ENCODE peak calls at places on chromosomes 6 and 20, in four cellular contexts. One of them, this sample, is unnamed.

GRCh38 chr20:13659288-13659687 is 20.6 kb upstream of the TASP1 start:
- DNase-seq in fibroblast of lung: no peak
- DNase-seq in tibial nerve: no peak
- DNase-seq in esophagus squamous epithelium: no peak
- DNase-seq in this sample: no peak

GRCh38 chr20:56328861-56329260 is 29.9 kb upstream of the FAM210B start:
- DNase-seq in tibial nerve: no peak
- DNase-seq in fibroblast of lung: no peak
- DNase-seq in esophagus squamous epithelium: no peak
- DNase-seq in this sample: no peak

GRCh38 chr20:61901421-61902212 is 164.1 kb downstream of the TAF4 start:
- DNase-seq in fibroblast of lung: peak
- DNase-seq in esophagus squamous epithelium: no peak
- DNase-seq in tibial nerve: no peak
- DNase-seq in this sample: peak

GRCh38 chr20:48802216-48802615 is 25.6 kb downstream of the PREX1 start:
- DNase-seq in fibroblast of lung: no peak
- DNase-seq in tibial nerve: no peak
- DNase-seq in esophagus squamous epithelium: no peak
- DNase-seq in this sample: no peak

GRCh38 chr20:62337558-62338293 is 29.4 kb downstream of the LAMA5 start:
- DNase-seq in esophagus squamous epithelium: no peak
- DNase-seq in fibroblast of lung: no peak
- DNase-seq in tibial nerve: no peak
- DNase-seq in this sample: no peak

GRCh38 chr6:113857565-113858066 is 471 bp downstream of the MARCKS start:
- DNase-seq in fibroblast of lung: no peak
- DNase-seq in esophagus squamous epithelium: no peak
- DNase-seq in tibial nerve: no peak
- DNase-seq in this sample: no peak

GRCh38 chr6:104617541-104618072 is 242.1 kb downstream of the HACE1 start:
- DNase-seq in fibroblast of lung: no peak
- DNase-seq in tibial nerve: no peak
- DNase-seq in esophagus squamous epithelium: no peak
- DNase-seq in this sample: no peak

GRCh38 chr6:36599791-36600209 is 5.6 kb downstream of the SRSF3 start:
- DNase-seq in esophagus squamous epithelium: no peak
- DNase-seq in fibroblast of lung: peak
- DNase-seq in tibial nerve: no peak
- DNase-seq in this sample: no peak

GRCh38 chr6:129280719-129281118 is 397.8 kb downstream of the LAMA2 start:
- DNase-seq in fibroblast of lung: no peak
- DNase-seq in tibial nerve: no peak
- DNase-seq in esophagus squamous epithelium: no peak
- DNase-seq in this sample: no peak

GRCh38 chr20:37386505-37387201 is 40.7 kb downstream of the SRC start:
- DNase-seq in esophagus squamous epithelium: no peak
- DNase-seq in fibroblast of lung: no peak
- DNase-seq in tibial nerve: no peak
- DNase-seq in this sample: no peak

GRCh38 chr6:116365743-116366142 is 5.0 kb upstream of the DSE start:
- DNase-seq in esophagus squamous epithelium: no peak
- DNase-seq in fibroblast of lung: no peak
- DNase-seq in tibial nerve: no peak
- DNase-seq in this sample: no peak

GRCh38 chr6:149400050-149400449 is at the start of gene SUMO4:
- DNase-seq in esophagus squamous epithelium: no peak
- DNase-seq in tibial nerve: no peak
- DNase-seq in fibroblast of lung: no peak
- DNase-seq in this sample: no peak

GRCh38 chr6:155260686-155261085 is 3.1 kb upstream of the CLDN20 start:
- DNase-seq in esophagus squamous epithelium: no peak
- DNase-seq in tibial nerve: no peak
- DNase-seq in fibroblast of lung: no peak
- DNase-seq in this sample: no peak

GRCh38 chr6:51541847-51542246 is 545.6 kb downstream of the PKHD1 start:
- DNase-seq in tibial nerve: no peak
- DNase-seq in fibroblast of lung: no peak
- DNase-seq in esophagus squamous epithelium: no peak
- DNase-seq in this sample: no peak

GRCh38 chr6:142187209-142187608 is 40.1 kb downstream of the VTA1 start:
- DNase-seq in esophagus squamous epithelium: no peak
- DNase-seq in fibroblast of lung: peak
- DNase-seq in tibial nerve: no peak
- DNase-seq in this sample: no peak

GRCh38 chr6:16712250-16712930 is 48.9 kb downstream of the ATXN1 start:
- DNase-seq in fibroblast of lung: no peak
- DNase-seq in esophagus squamous epithelium: no peak
- DNase-seq in tibial nerve: no peak
- DNase-seq in this sample: no peak

GRCh38 chr6:77217896-77218295 is 245.4 kb downstream of the HTR1B start:
- DNase-seq in fibroblast of lung: peak
- DNase-seq in tibial nerve: no peak
- DNase-seq in esophagus squamous epithelium: no peak
- DNase-seq in this sample: no peak

GRCh38 chr20:1894951-1895673 is at the start of gene SIRPA:
- DNase-seq in fibroblast of lung: peak
- DNase-seq in tibial nerve: no peak
- DNase-seq in esophagus squamous epithelium: no peak
- DNase-seq in this sample: no peak

GRCh38 chr6:149211046-149211571 is 106.4 kb upstream of the TAB2 start:
- DNase-seq in fibroblast of lung: peak
- DNase-seq in tibial nerve: no peak
- DNase-seq in esophagus squamous epithelium: no peak
- DNase-seq in this sample: no peak

GRCh38 chr6:139349464-139350020 is 24.9 kb downstream of the CITED2 start:
- DNase-seq in tibial nerve: no peak
- DNase-seq in fibroblast of lung: no peak
- DNase-seq in esophagus squamous epithelium: no peak
- DNase-seq in this sample: no peak

GRCh38 chr6:2743280-2744205 is 7.2 kb downstream of the MYLK4 start:
- DNase-seq in fibroblast of lung: peak
- DNase-seq in esophagus squamous epithelium: no peak
- DNase-seq in tibial nerve: no peak
- DNase-seq in this sample: no peak

GRCh38 chr6:2744206-2744771 is 6.4 kb downstream of the MYLK4 start:
- DNase-seq in fibroblast of lung: peak
- DNase-seq in tibial nerve: no peak
- DNase-seq in esophagus squamous epithelium: no peak
- DNase-seq in this sample: no peak

GRCh38 chr6:2746557-2747061 is 4.1 kb downstream of the MYLK4 start:
- DNase-seq in fibroblast of lung: no peak
- DNase-seq in esophagus squamous epithelium: no peak
- DNase-seq in tibial nerve: no peak
- DNase-seq in this sample: no peak

GRCh38 chr6:2745246-2745645 is 5.5 kb downstream of the MYLK4 start:
- DNase-seq in esophagus squamous epithelium: no peak
- DNase-seq in fibroblast of lung: no peak
- DNase-seq in tibial nerve: no peak
- DNase-seq in this sample: no peak

DNA sequence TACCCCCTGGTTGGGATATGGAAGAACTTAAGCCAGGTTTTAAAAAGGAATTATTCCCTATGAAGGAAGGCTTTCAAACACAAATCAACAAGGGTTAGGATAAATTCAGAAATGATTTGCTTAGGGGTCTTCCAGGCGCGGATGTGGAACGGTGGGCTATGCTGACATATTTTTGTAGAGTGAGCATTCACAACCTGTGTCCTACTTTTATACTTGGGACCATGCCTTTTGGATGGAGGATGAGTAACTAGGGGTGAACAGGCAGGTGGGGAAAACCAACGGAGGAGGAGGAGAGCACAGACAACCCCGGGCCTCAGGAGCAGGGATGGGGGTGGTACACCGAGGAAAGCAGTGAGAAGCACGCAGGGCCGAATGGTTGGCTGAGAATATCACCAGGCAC is 5.9 kb downstream of the MYLK4 start:
- DNase-seq in tibial nerve: no peak
- DNase-seq in fibroblast of lung: no peak
- DNase-seq in esophagus squamous epithelium: no peak
- DNase-seq in this sample: no peak
- H3K4me3 ChIP-seq in tibial nerve: no peak
- H3K4me3 ChIP-seq in fibroblast of lung: no peak
- H3K4me3 ChIP-seq in esophagus squamous epithelium: no peak
- H3K4me3 ChIP-seq in this sample: no peak

GRCh38 chr6:147371325-147371724 is 137.2 kb upstream of the SAMD5 start:
- DNase-seq in esophagus squamous epithelium: no peak
- DNase-seq in tibial nerve: no peak
- DNase-seq in fibroblast of lung: no peak
- DNase-seq in this sample: no peak

GRCh38 chr6:147361582-147361981 is 146.9 kb upstream of the SAMD5 start:
- DNase-seq in tibial nerve: no peak
- DNase-seq in esophagus squamous epithelium: no peak
- DNase-seq in fibroblast of lung: no peak
- DNase-seq in this sample: no peak

GRCh38 chr6:147366290-147366689 is 142.2 kb upstream of the SAMD5 start:
- DNase-seq in fibroblast of lung: no peak
- DNase-seq in tibial nerve: no peak
- DNase-seq in esophagus squamous epithelium: no peak
- DNase-seq in this sample: no peak
- TF ChIP-seq CTCF in fibroblast of lung: no peak
- TF ChIP-seq CTCF in tibial nerve: no peak
- TF ChIP-seq CTCF in esophagus squamous epithelium: no peak
- TF ChIP-seq CTCF in this sample: no peak

DNA sequence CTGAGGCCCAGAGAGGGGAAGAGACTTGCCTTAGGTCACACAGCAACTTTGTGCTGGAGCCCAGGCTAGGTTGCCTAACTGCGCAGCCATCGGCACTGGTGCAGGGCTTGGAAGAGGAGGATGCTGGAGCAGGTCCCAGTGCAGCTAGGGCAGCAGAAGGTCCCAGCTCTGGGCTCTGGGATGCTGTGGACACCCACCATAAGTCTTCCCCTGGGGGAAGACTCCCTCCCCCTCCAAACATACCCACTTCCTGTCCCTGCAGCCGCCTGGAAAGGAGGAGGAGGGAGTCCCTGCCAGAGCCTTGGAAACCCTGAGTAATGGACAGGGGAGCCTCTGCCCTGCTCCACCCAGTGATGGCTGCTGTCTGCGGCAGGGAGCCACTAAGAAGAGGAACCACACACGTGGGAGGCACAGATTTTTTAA is 93.6 kb downstream of the NCR2 start:
- DNase-seq in esophagus squamous epithelium: no peak
- DNase-seq in tibial nerve: peak
- DNase-seq in fibroblast of lung: peak
- DNase-seq in this sample: peak
- H3K4me3 ChIP-seq in esophagus squamous epithelium: no peak
- H3K4me3 ChIP-seq in tibial nerve: no peak
- H3K4me3 ChIP-seq in fibroblast of lung: no peak
- H3K4me3 ChIP-seq in this sample: no peak

DNA sequence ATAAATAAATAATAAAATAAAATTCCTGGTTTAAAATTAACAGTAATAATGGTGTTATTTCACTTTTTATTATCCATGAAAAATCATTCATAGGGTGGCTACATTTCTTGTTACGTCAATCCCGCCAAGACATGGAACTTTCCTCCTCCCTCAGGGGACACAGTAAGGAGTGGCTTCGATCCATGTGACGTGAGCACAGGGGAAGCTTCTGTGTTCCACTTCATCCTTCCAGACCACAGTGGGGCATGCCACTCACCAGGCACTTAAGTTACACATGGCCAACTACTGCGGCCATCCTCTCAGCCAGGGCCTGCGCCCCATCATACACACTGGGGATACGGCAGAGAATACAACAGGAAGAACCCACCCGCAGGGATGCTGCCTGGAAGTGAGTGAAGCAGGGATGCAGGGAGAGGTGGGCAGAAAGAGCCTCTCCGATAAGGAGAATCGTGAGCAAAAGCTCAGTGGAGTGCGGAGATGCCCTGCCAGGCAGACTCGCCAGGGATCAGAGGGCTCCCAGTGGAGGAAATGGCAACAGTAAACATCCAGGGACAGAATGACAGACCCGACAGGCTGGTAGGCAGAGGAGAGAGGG is 75.3 kb downstream of the ATP9A start:
- DNase-seq in fibroblast of lung: no peak
- DNase-seq in tibial nerve: no peak
- DNase-seq in esophagus squamous epithelium: no peak
- DNase-seq in this sample: no peak
- TF ChIP-seq CTCF in fibroblast of lung: no peak
- TF ChIP-seq CTCF in tibial nerve: no peak
- TF ChIP-seq CTCF in esophagus squamous epithelium: no peak
- TF ChIP-seq CTCF in this sample: no peak

DNA sequence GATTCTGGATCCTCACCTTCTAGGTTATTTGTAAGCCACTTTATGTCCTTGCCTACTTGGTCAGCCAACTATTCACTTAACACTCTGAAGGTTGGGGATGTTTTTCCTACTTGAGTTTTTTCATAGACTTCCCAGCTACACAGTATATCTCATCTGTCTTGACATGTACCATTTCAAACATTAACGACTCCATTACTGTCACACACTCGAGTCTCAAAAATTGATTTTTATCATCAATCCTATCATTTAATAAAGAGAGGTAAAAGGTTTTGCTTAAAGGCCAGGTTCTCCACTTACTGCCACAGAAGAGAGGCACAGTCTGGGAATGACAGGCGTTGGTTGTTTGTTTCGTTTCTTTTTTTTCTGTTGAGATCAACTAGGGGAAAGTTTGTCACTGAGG is 38.2 kb upstream of the LAMP5 start:
- DNase-seq in fibroblast of lung: no peak
- DNase-seq in tibial nerve: no peak
- DNase-seq in esophagus squamous epithelium: no peak
- DNase-seq in this sample: no peak
- H3K4me3 ChIP-seq in fibroblast of lung: no peak
- H3K4me3 ChIP-seq in tibial nerve: no peak
- H3K4me3 ChIP-seq in esophagus squamous epithelium: no peak
- H3K4me3 ChIP-seq in this sample: no peak

GRCh38 chr6:125512621-125513020 is 210.9 kb upstream of the HDDC2 start:
- DNase-seq in tibial nerve: no peak
- DNase-seq in esophagus squamous epithelium: no peak
- DNase-seq in fibroblast of lung: no peak
- DNase-seq in this sample: no peak
- TF ChIP-seq CTCF in tibial nerve: no peak
- TF ChIP-seq CTCF in esophagus squamous epithelium: no peak
- TF ChIP-seq CTCF in fibroblast of lung: peak
- TF ChIP-seq CTCF in this sample: peak

DNA sequence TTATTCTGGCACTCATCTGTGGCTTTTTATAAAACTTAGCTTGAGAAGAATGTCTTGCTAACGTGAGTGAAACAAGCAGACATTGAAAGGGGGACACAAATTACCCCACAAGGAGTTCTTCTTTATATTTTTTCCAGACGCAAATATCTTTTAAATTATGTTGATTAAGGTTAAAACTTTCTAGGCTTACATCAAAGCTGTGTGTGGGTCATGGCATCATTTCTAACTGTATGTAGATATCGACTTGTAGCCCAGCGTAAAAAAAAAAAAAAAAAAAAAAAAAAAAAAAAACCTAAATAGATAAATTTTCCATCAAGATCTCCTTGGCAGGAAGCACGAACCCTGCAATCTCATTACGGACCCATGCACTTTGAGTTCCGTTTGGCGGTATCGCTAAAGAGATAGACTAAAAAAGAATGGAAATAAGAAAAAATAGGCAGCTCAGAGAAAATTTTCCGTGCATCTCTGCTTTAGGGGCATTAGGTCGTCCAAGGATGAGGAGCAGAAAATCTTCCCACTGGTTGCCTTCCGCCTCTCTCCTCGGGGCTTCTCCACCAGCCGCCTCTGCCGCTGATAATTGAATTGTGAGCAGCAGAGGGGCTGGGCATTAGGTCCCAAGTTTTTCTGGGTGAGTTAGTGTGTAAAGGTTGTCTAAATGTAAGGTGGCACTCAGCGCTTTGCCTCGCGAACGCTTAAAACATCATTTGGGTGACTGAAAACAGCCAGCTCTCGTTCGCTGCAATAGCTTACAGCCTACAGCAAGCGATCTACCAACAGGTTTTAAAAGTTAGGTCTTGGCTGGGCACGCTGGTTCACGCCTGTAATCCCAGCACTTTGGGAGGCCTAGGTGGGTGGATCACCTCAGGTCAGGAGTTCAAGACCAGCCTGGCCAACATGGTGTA is 194.0 kb downstream of the TRIM27 start:
- DNase-seq in fibroblast of lung: no peak
- DNase-seq in esophagus squamous epithelium: no peak
- DNase-seq in tibial nerve: no peak
- DNase-seq in this sample: no peak
- H3K4me3 ChIP-seq in fibroblast of lung: peak
- H3K4me3 ChIP-seq in esophagus squamous epithelium: peak
- H3K4me3 ChIP-seq in tibial nerve: peak
- H3K4me3 ChIP-seq in this sample: no peak

This sample was measured in BJ.